ENCODE peak calls at places on chromosomes 7 and 10, in five cellular contexts. W is kidney epithelial cell, K is neural progenitor cell, X is PC-3, Z is uterus. L is an unnamed sample.

GRCh38 chr10:75062191-75062849 is 49.1 kb upstream of the SAMD8 start:
- DNase-seq in Z (no peak), K (no peak), W (no peak), X (no peak), L (no peak)

GRCh38 chr10:23362879-23363787 is 18.5 kb upstream of the C10orf67 start:
- DNase-seq in W (no peak), Z (no peak), K (no peak), X (no peak), L (peak)

GRCh38 chr7:98107313-98107691 is 640 bp downstream of the LMTK2 start:
- DNase-seq in Z (no peak), K (peak), W (no peak), X (peak), L (peak)

GRCh38 chr7:495326-495725 is 24.3 kb downstream of the PDGFA start:
- DNase-seq in X (no peak), Z (no peak), W (no peak), K (no peak), L (no peak)

GRCh38 chr7:38844952-38845563 is 63.9 kb downstream of the VPS41 start:
- DNase-seq in Z (no peak), K (no peak), W (no peak), X (no peak), L (no peak)

GRCh38 chr7:90709501-90710465 is 113.7 kb downstream of the CDK14 start:
- DNase-seq in Z (peak), K (no peak), X (peak), W (peak), L (no peak)

GRCh38 chr10:62934258-62934657 is 118.1 kb upstream of the EGR2 start:
- DNase-seq in W (no peak), K (no peak), X (no peak), Z (no peak), L (no peak)

GRCh38 chr7:123397746-123398145 is 136.6 kb downstream of the IQUB start:
- DNase-seq in Z (no peak), W (no peak), K (no peak), X (no peak), L (no peak)

GRCh38 chr7:92325173-92325572 is 79.4 kb downstream of the ANKIB1 start:
- DNase-seq in W (no peak), X (no peak), K (no peak), Z (no peak), L (no peak)

DNA sequence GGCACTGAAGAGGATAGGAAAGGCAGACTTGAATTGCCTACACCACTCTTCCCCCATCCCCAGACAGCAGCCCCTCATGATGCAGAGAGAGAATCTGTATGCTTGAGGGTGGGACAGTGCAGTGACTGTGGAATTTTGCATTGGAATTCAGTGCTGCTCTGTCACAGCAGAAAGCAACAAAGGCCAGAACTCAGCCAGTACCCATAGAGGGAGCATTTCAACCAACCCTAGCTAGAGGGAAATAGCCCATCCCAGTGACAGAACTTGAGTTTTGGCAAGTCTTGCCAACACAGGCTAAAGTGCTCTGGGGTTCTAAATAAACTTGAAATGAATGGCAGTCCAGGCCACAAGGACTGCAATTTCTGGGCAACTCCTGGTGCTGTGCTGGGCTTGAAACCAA is 80.4 kb downstream of the TES start:
- DNase-seq in W (no peak), Z (no peak), K (peak), X (no peak), L (no peak)
- TF ChIP-seq CTCF in W (no peak), Z (no peak), K (no peak), X (no peak), L (no peak)

GRCh38 chr7:129949292-129950133 is 3.2 kb downstream of the UBE2H start:
- DNase-seq in X (peak), W (peak), K (peak), Z (peak), L (peak)

GRCh38 chr7:129952164-129952652 is 552 bp downstream of the UBE2H start:
- DNase-seq in X (peak), Z (peak), K (peak), W (no peak), L (peak)

GRCh38 chr7:129950191-129950940 is 2.4 kb downstream of the UBE2H start:
- DNase-seq in W (no peak), Z (peak), X (no peak), K (peak), L (peak)

GRCh38 chr7:129952653-129953560 is at the start of gene UBE2H:
- DNase-seq in K (peak), X (peak), Z (peak), W (no peak), L (peak)

GRCh38 chr7:129951076-129952011 is 1.4 kb downstream of the UBE2H start:
- DNase-seq in W (no peak), K (peak), X (peak), Z (peak), L (peak)
- TF ChIP-seq CTCF in W (no peak), K (peak), X (no peak), Z (no peak), L (no peak)

DNA sequence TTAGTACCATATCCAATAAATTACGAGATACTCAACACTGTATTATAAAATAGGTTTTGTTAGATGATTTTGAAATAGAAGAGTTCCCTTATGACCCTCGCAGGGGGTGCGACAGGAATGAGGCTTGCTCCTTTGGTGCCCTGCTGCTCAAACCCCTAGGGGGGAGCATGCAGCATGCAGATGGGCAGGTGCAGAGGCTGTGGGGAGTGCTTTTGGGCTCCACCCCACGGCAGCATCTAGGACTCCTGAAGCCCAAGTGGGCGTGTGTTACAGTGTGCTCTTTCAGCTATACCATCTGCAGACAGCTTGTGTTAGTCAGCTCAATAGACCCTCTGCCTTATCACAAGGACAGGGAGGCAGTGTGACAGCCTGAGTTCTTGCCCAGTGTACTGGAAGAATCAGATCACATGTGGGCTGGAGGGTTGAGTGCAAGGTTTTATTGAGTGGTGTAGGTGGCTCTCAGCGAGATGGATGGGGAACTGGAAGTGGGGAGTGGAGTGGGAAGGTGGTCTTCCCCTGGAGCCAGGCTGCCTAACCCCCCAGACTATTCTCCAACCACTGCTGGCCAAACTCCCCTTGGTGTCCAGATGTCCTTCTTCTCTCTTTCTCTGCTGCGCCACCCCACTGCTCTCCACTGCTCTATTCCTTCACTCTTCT is 3.1 kb upstream of the MRC1 start:
- DNase-seq in W (no peak), K (peak), Z (no peak), X (peak), L (peak)
- TF ChIP-seq CTCF in W (peak), K (peak), Z (no peak), X (peak), L (peak)

GRCh38 chr7:23012797-23013714 is 874 bp downstream of the HYCC1 start:
- DNase-seq in K (peak), X (peak), W (no peak), Z (peak), L (peak)
- TF ChIP-seq CTCF in K (no peak), X (no peak), W (no peak), Z (no peak), L (no peak)

GRCh38 chr7:101669307-101669706 is 40.2 kb upstream of the MYL10 start:
- DNase-seq in Z (no peak), W (no peak), X (peak), K (no peak), L (peak)
- TF ChIP-seq CTCF in Z (no peak), W (peak), X (peak), K (peak), L (no peak)

GRCh38 chr7:119482209-119482608 is 790.8 kb upstream of the KCND2 start:
- DNase-seq in K (peak), X (peak), W (no peak), Z (no peak), L (no peak)
- TF ChIP-seq CTCF in K (peak), X (peak), W (peak), Z (no peak), L (no peak)

L was measured in activated CD8-positive, alpha-beta T cell treated with anti-CD3 and anti-CD28 coated beads for 36 hours.